ENCODE peak calls at places on chromosomes 5 and 9, in nine cellular contexts. One of them, this sample, is unnamed.

GRCh38 chr5:72366324-72366976 is 46.3 kb downstream of the PTCD2 start:
- DNase-seq in foreskin fibroblast: peak; percentile 88
- DNase-seq in fibroblast of lung: peak; percentile 82
- DNase-seq in adrenal gland: peak; percentile 83
- DNase-seq in AG04450: peak; percentile 61
- DNase-seq in AG09309: peak; percentile 48
- DNase-seq in kidney: no peak
- DNase-seq in tibial nerve: peak; percentile 59
- DNase-seq in GM12865: peak; percentile 85
- DNase-seq in this sample: peak; percentile 93

GRCh38 chr5:171989276-171989675 is 17.2 kb downstream of the FBXW11 start:
- DNase-seq in tibial nerve: no peak
- DNase-seq in AG04450: no peak
- DNase-seq in AG09309: no peak
- DNase-seq in adrenal gland: no peak
- DNase-seq in fibroblast of lung: no peak
- DNase-seq in GM12865: peak; percentile 81
- DNase-seq in foreskin fibroblast: no peak
- DNase-seq in kidney: no peak
- DNase-seq in this sample: no peak

GRCh38 chr9:132077881-132078280 is 1.8 kb downstream of the MED27 start:
- DNase-seq in GM12865: no peak
- DNase-seq in foreskin fibroblast: peak; percentile 30
- DNase-seq in AG04450: no peak
- DNase-seq in kidney: no peak
- DNase-seq in fibroblast of lung: no peak
- DNase-seq in adrenal gland: no peak
- DNase-seq in AG09309: no peak
- DNase-seq in tibial nerve: no peak
- DNase-seq in this sample: no peak

GRCh38 chr5:7955476-7955875 is 86.5 kb downstream of the MTRR start:
- DNase-seq in GM12865: no peak
- DNase-seq in foreskin fibroblast: no peak
- DNase-seq in fibroblast of lung: no peak
- DNase-seq in AG09309: no peak
- DNase-seq in adrenal gland: no peak
- DNase-seq in tibial nerve: no peak
- DNase-seq in kidney: no peak
- DNase-seq in AG04450: no peak
- DNase-seq in this sample: no peak

GRCh38 chr9:23543420-23543819 is 282.6 kb downstream of the ELAVL2 start:
- DNase-seq in fibroblast of lung: no peak
- DNase-seq in adrenal gland: peak; percentile 31
- DNase-seq in AG04450: no peak
- DNase-seq in AG09309: no peak
- DNase-seq in GM12865: no peak
- DNase-seq in foreskin fibroblast: no peak
- DNase-seq in kidney: no peak
- DNase-seq in tibial nerve: no peak
- DNase-seq in this sample: no peak

GRCh38 chr9:34170252-34170915 is 8.5 kb upstream of the UBAP1 start:
- DNase-seq in kidney: no peak
- DNase-seq in AG09309: no peak
- DNase-seq in adrenal gland: no peak
- DNase-seq in AG04450: no peak
- DNase-seq in fibroblast of lung: no peak
- DNase-seq in tibial nerve: no peak
- DNase-seq in foreskin fibroblast: peak; percentile 12
- DNase-seq in GM12865: no peak
- DNase-seq in this sample: no peak

GRCh38 chr5:126460459-126460858 is 37.2 kb downstream of the GRAMD2B start:
- DNase-seq in adrenal gland: no peak
- DNase-seq in foreskin fibroblast: no peak
- DNase-seq in tibial nerve: no peak
- DNase-seq in GM12865: no peak
- DNase-seq in AG09309: no peak
- DNase-seq in AG04450: no peak
- DNase-seq in kidney: no peak
- DNase-seq in fibroblast of lung: no peak
- DNase-seq in this sample: no peak

GRCh38 chr5:78006449-78006848 is 230.3 kb upstream of the TBCA start:
- DNase-seq in adrenal gland: no peak
- DNase-seq in AG04450: no peak
- DNase-seq in fibroblast of lung: no peak
- DNase-seq in kidney: no peak
- DNase-seq in AG09309: no peak
- DNase-seq in foreskin fibroblast: no peak
- DNase-seq in tibial nerve: no peak
- DNase-seq in GM12865: no peak
- DNase-seq in this sample: no peak

GRCh38 chr5:108919591-108920326 is 172.1 kb downstream of the FER start:
- DNase-seq in kidney: no peak
- DNase-seq in AG04450: no peak
- DNase-seq in adrenal gland: no peak
- DNase-seq in GM12865: peak; percentile 5
- DNase-seq in foreskin fibroblast: no peak
- DNase-seq in tibial nerve: no peak
- DNase-seq in fibroblast of lung: peak; percentile 27
- DNase-seq in AG09309: no peak
- DNase-seq in this sample: peak; percentile 23

GRCh38 chr5:177491429-177491945 is 5.9 kb downstream of the PDLIM7 start:
- DNase-seq in GM12865: peak; percentile 76
- DNase-seq in fibroblast of lung: no peak
- DNase-seq in AG04450: no peak
- DNase-seq in kidney: peak; percentile 81
- DNase-seq in tibial nerve: no peak
- DNase-seq in adrenal gland: no peak
- DNase-seq in foreskin fibroblast: peak; percentile 62
- DNase-seq in AG09309: no peak
- DNase-seq in this sample: peak; percentile 55

GRCh38 chr5:177493795-177494355 is 3.5 kb downstream of the PDLIM7 start:
- DNase-seq in GM12865: no peak
- DNase-seq in tibial nerve: no peak
- DNase-seq in AG04450: no peak
- DNase-seq in fibroblast of lung: no peak
- DNase-seq in kidney: peak; percentile 51
- DNase-seq in foreskin fibroblast: peak; percentile 12
- DNase-seq in AG09309: no peak
- DNase-seq in adrenal gland: no peak
- DNase-seq in this sample: no peak

GRCh38 chr5:177490992-177491391 is 6.4 kb downstream of the PDLIM7 start:
- DNase-seq in tibial nerve: no peak
- DNase-seq in fibroblast of lung: no peak
- DNase-seq in foreskin fibroblast: no peak
- DNase-seq in AG09309: no peak
- DNase-seq in AG04450: no peak
- DNase-seq in GM12865: no peak
- DNase-seq in adrenal gland: no peak
- DNase-seq in kidney: peak; percentile 74
- DNase-seq in this sample: no peak

GRCh38 chr5:177492841-177493240 is 4.6 kb downstream of the PDLIM7 start:
- DNase-seq in fibroblast of lung: no peak
- DNase-seq in tibial nerve: no peak
- DNase-seq in GM12865: no peak
- DNase-seq in foreskin fibroblast: no peak
- DNase-seq in AG09309: no peak
- DNase-seq in adrenal gland: no peak
- DNase-seq in kidney: peak; percentile 66
- DNase-seq in AG04450: no peak
- DNase-seq in this sample: no peak

GRCh38 chr5:177491983-177492746 is 5.2 kb downstream of the PDLIM7 start:
- DNase-seq in GM12865: no peak
- DNase-seq in AG09309: no peak
- DNase-seq in tibial nerve: no peak
- DNase-seq in kidney: peak; percentile 79
- DNase-seq in adrenal gland: no peak
- DNase-seq in AG04450: no peak
- DNase-seq in foreskin fibroblast: no peak
- DNase-seq in fibroblast of lung: no peak
- DNase-seq in this sample: no peak
- H3K4me3 ChIP-seq in GM12865: no peak overlapping the region
- H3K4me3 ChIP-seq in AG09309: no peak overlapping the region
- H3K4me3 ChIP-seq in tibial nerve: no peak overlapping the region
- H3K4me3 ChIP-seq in kidney: no peak overlapping the region
- H3K4me3 ChIP-seq in adrenal gland: no peak overlapping the region
- H3K4me3 ChIP-seq in AG04450: peak overlapping the region; percentile 13
- H3K4me3 ChIP-seq in foreskin fibroblast: no peak overlapping the region
- H3K4me3 ChIP-seq in fibroblast of lung: no peak overlapping the region
- H3K4me3 ChIP-seq in this sample: no peak overlapping the region

DNA sequence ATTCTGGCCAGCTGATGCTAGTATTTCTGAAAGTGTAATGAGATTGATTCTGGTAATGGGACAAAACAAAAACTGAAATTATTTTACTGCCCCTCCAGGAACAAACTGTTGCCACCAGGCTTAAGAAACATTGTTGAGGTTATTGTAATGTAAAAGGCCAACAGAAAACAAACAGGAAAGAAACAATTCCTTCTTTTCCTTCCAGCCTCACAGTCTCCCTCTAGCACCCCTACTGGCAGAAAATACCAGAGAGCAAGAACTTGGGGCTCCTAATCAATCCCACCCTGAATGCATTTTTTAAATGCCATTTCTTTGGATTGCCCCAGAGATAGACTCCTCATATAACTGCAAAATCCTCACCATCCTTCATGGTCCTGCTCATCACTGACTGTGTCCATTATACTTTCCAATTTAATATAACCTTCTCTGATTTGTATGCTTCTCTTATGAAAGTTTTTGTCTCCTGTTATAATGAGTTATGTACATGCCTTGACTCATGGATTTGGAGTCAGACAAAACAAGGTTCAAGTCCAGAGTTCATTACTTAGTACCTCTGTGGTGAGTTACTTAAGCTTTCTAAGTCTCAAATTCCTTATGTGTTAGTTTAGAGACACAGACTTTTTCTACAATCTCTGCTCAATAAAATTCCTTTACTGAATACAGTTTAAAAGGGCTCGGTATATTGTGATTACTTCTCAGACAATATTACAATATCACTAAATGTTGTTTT is 157.9 kb upstream of the FBN2 start:
- DNase-seq in AG09309: peak; percentile 14
- DNase-seq in tibial nerve: no peak
- DNase-seq in GM12865: no peak
- DNase-seq in fibroblast of lung: no peak
- DNase-seq in foreskin fibroblast: peak; percentile 27
- DNase-seq in adrenal gland: no peak
- DNase-seq in kidney: no peak
- DNase-seq in AG04450: no peak
- DNase-seq in this sample: peak; percentile 59
- TF ChIP-seq CTCF in AG09309: peak; percentile 50
- TF ChIP-seq CTCF in tibial nerve: no peak
- TF ChIP-seq CTCF in GM12865: peak; percentile 28
- TF ChIP-seq CTCF in fibroblast of lung: peak; percentile 26
- TF ChIP-seq CTCF in foreskin fibroblast: peak; percentile 54
- TF ChIP-seq CTCF in adrenal gland: peak; percentile 3
- TF ChIP-seq CTCF in kidney: no peak
- TF ChIP-seq CTCF in AG04450: peak; percentile 48
- TF ChIP-seq CTCF in this sample: peak; percentile 58

GRCh38 chr5:1106385-1107166 is 5.3 kb downstream of the SLC12A7 start:
- DNase-seq in kidney: no peak
- DNase-seq in GM12865: no peak
- DNase-seq in AG09309: no peak
- DNase-seq in AG04450: no peak
- DNase-seq in adrenal gland: no peak
- DNase-seq in fibroblast of lung: no peak
- DNase-seq in foreskin fibroblast: no peak
- DNase-seq in tibial nerve: no peak
- DNase-seq in this sample: no peak

GRCh38 chr5:1108008-1108864 is 3.6 kb downstream of the SLC12A7 start:
- DNase-seq in adrenal gland: no peak
- DNase-seq in foreskin fibroblast: no peak
- DNase-seq in GM12865: no peak
- DNase-seq in fibroblast of lung: no peak
- DNase-seq in tibial nerve: no peak
- DNase-seq in AG04450: no peak
- DNase-seq in AG09309: no peak
- DNase-seq in kidney: no peak
- DNase-seq in this sample: no peak

GRCh38 chr5:1105350-1106265 is 6.3 kb downstream of the SLC12A7 start:
- DNase-seq in foreskin fibroblast: no peak
- DNase-seq in GM12865: no peak
- DNase-seq in AG04450: no peak
- DNase-seq in kidney: no peak
- DNase-seq in fibroblast of lung: no peak
- DNase-seq in AG09309: no peak
- DNase-seq in tibial nerve: no peak
- DNase-seq in adrenal gland: no peak
- DNase-seq in this sample: no peak

GRCh38 chr5:1108865-1109174 is 3.0 kb downstream of the SLC12A7 start:
- DNase-seq in foreskin fibroblast: no peak
- DNase-seq in GM12865: no peak
- DNase-seq in AG04450: no peak
- DNase-seq in AG09309: no peak
- DNase-seq in kidney: no peak
- DNase-seq in adrenal gland: no peak
- DNase-seq in fibroblast of lung: no peak
- DNase-seq in tibial nerve: no peak
- DNase-seq in this sample: no peak

GRCh38 chr5:1107167-1108007 is 4.5 kb downstream of the SLC12A7 start:
- DNase-seq in GM12865: no peak
- DNase-seq in fibroblast of lung: no peak
- DNase-seq in foreskin fibroblast: no peak
- DNase-seq in AG04450: no peak
- DNase-seq in tibial nerve: no peak
- DNase-seq in kidney: no peak
- DNase-seq in adrenal gland: no peak
- DNase-seq in AG09309: no peak
- DNase-seq in this sample: no peak
- H3K4me3 ChIP-seq in GM12865: no peak overlapping the region
- H3K4me3 ChIP-seq in fibroblast of lung: no peak overlapping the region
- H3K4me3 ChIP-seq in foreskin fibroblast: no peak overlapping the region
- H3K4me3 ChIP-seq in AG04450: no peak overlapping the region
- H3K4me3 ChIP-seq in tibial nerve: no peak overlapping the region
- H3K4me3 ChIP-seq in kidney: peak overlapping the region; percentile 86
- H3K4me3 ChIP-seq in adrenal gland: no peak overlapping the region
- H3K4me3 ChIP-seq in AG09309: no peak overlapping the region
- H3K4me3 ChIP-seq in this sample: no peak overlapping the region

DNA sequence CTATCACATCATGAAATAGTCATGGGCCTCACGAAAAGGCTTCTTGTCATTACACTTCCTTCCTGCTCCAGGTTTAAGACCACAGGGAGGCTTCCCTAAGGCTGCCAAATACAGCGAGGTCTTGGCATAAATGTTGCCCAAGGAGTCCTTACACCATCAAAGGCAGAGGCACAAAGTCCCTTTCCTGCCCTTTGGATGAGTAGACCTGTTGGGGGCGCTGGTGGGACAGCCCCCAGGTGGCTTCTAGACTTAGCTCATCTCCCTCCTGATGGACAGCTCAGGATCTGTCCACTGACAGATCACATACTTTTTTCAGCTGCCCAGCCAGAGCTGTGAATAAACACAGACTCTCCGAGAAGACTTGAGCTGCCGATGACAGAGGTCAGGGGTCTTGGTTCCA is 15.5 kb upstream of the MEGF9 start:
- DNase-seq in GM12865: peak; percentile 37
- DNase-seq in foreskin fibroblast: no peak
- DNase-seq in fibroblast of lung: no peak
- DNase-seq in AG04450: no peak
- DNase-seq in kidney: no peak
- DNase-seq in adrenal gland: no peak
- DNase-seq in AG09309: no peak
- DNase-seq in tibial nerve: no peak
- DNase-seq in this sample: no peak
- TF ChIP-seq CTCF in GM12865: peak; percentile 26
- TF ChIP-seq CTCF in foreskin fibroblast: no peak
- TF ChIP-seq CTCF in fibroblast of lung: no peak
- TF ChIP-seq CTCF in AG04450: peak; percentile 32
- TF ChIP-seq CTCF in kidney: no peak
- TF ChIP-seq CTCF in adrenal gland: no peak
- TF ChIP-seq CTCF in AG09309: peak; percentile 11
- TF ChIP-seq CTCF in tibial nerve: no peak
- TF ChIP-seq CTCF in this sample: peak; percentile 22

GRCh38 chr9:13661014-13661413 is 381.5 kb upstream of the MPDZ start:
- DNase-seq in GM12865: peak; percentile 9
- DNase-seq in fibroblast of lung: no peak
- DNase-seq in adrenal gland: no peak
- DNase-seq in AG09309: no peak
- DNase-seq in kidney: no peak
- DNase-seq in tibial nerve: no peak
- DNase-seq in foreskin fibroblast: no peak
- DNase-seq in AG04450: no peak
- DNase-seq in this sample: no peak
- H3K4me3 ChIP-seq in GM12865: no peak overlapping the region
- H3K4me3 ChIP-seq in fibroblast of lung: no peak overlapping the region
- H3K4me3 ChIP-seq in adrenal gland: no peak overlapping the region
- H3K4me3 ChIP-seq in AG09309: no peak overlapping the region
- H3K4me3 ChIP-seq in kidney: no peak overlapping the region
- H3K4me3 ChIP-seq in tibial nerve: no peak overlapping the region
- H3K4me3 ChIP-seq in foreskin fibroblast: no peak overlapping the region
- H3K4me3 ChIP-seq in AG04450: no peak overlapping the region
- H3K4me3 ChIP-seq in this sample: no peak overlapping the region

This sample was measured in choroid plexus epithelial cell.